ENCODE peak calls at places on chromosomes 12 and 14, in seven cellular contexts. One of them, this sample, is unnamed.

GRCh38 chr12:112808176-112808575 is 16.6 kb downstream of the RPH3A start:
- DNase-seq in lung: no peak
- DNase-seq in AML-193: no peak
- DNase-seq in CD4-positive, alpha-beta T cell: no peak
- DNase-seq in OCI-LY7: no peak
- DNase-seq in activated CD4-positive, CD25-positive, alpha-beta regulatory T cell treated with anti-CD3 and anti-CD28 coated beads, Interleukin-2, amount 50 U/mL, for 72 hours: no peak
- DNase-seq in stimulated activated CD4-positive, alpha-beta T cell treated with anti-CD3 and anti-CD28 coated beads, Interleukin-1b, Interleukin-23, amount 100 ng/mL, for 24 hours: no peak
- DNase-seq in this sample: no peak

GRCh38 chr14:91354221-91354916 is 63.3 kb downstream of the CCDC88C start:
- DNase-seq in OCI-LY7: peak
- DNase-seq in CD4-positive, alpha-beta T cell: no peak
- DNase-seq in stimulated activated CD4-positive, alpha-beta T cell treated with anti-CD3 and anti-CD28 coated beads, Interleukin-1b, Interleukin-23, amount 100 ng/mL, for 24 hours: no peak
- DNase-seq in AML-193: no peak
- DNase-seq in lung: no peak
- DNase-seq in activated CD4-positive, CD25-positive, alpha-beta regulatory T cell treated with anti-CD3 and anti-CD28 coated beads, Interleukin-2, amount 50 U/mL, for 72 hours: no peak
- DNase-seq in this sample: no peak

GRCh38 chr12:45227668-45228067 is 11.8 kb downstream of the ANO6 start:
- DNase-seq in activated CD4-positive, CD25-positive, alpha-beta regulatory T cell treated with anti-CD3 and anti-CD28 coated beads, Interleukin-2, amount 50 U/mL, for 72 hours: no peak
- DNase-seq in stimulated activated CD4-positive, alpha-beta T cell treated with anti-CD3 and anti-CD28 coated beads, Interleukin-1b, Interleukin-23, amount 100 ng/mL, for 24 hours: no peak
- DNase-seq in lung: no peak
- DNase-seq in AML-193: no peak
- DNase-seq in OCI-LY7: no peak
- DNase-seq in CD4-positive, alpha-beta T cell: no peak
- DNase-seq in this sample: no peak

GRCh38 chr14:68552597-68552996 is 240.3 kb downstream of the ZFP36L1 start:
- DNase-seq in AML-193: peak
- DNase-seq in CD4-positive, alpha-beta T cell: no peak
- DNase-seq in OCI-LY7: peak
- DNase-seq in stimulated activated CD4-positive, alpha-beta T cell treated with anti-CD3 and anti-CD28 coated beads, Interleukin-1b, Interleukin-23, amount 100 ng/mL, for 24 hours: no peak
- DNase-seq in lung: no peak
- DNase-seq in activated CD4-positive, CD25-positive, alpha-beta regulatory T cell treated with anti-CD3 and anti-CD28 coated beads, Interleukin-2, amount 50 U/mL, for 72 hours: no peak
- DNase-seq in this sample: peak

GRCh38 chr14:102629700-102630365 is 37.4 kb downstream of the RCOR1 start:
- DNase-seq in OCI-LY7: no peak
- DNase-seq in lung: no peak
- DNase-seq in AML-193: peak
- DNase-seq in activated CD4-positive, CD25-positive, alpha-beta regulatory T cell treated with anti-CD3 and anti-CD28 coated beads, Interleukin-2, amount 50 U/mL, for 72 hours: no peak
- DNase-seq in stimulated activated CD4-positive, alpha-beta T cell treated with anti-CD3 and anti-CD28 coated beads, Interleukin-1b, Interleukin-23, amount 100 ng/mL, for 24 hours: no peak
- DNase-seq in CD4-positive, alpha-beta T cell: no peak
- DNase-seq in this sample: peak

GRCh38 chr12:43453761-43454160 is 98.2 kb downstream of the ADAMTS20 start:
- DNase-seq in lung: no peak
- DNase-seq in stimulated activated CD4-positive, alpha-beta T cell treated with anti-CD3 and anti-CD28 coated beads, Interleukin-1b, Interleukin-23, amount 100 ng/mL, for 24 hours: no peak
- DNase-seq in AML-193: no peak
- DNase-seq in OCI-LY7: no peak
- DNase-seq in CD4-positive, alpha-beta T cell: no peak
- DNase-seq in activated CD4-positive, CD25-positive, alpha-beta regulatory T cell treated with anti-CD3 and anti-CD28 coated beads, Interleukin-2, amount 50 U/mL, for 72 hours: no peak
- DNase-seq in this sample: no peak

GRCh38 chr12:111942557-111942956 is 70.4 kb downstream of the TMEM116 start:
- DNase-seq in activated CD4-positive, CD25-positive, alpha-beta regulatory T cell treated with anti-CD3 and anti-CD28 coated beads, Interleukin-2, amount 50 U/mL, for 72 hours: no peak
- DNase-seq in stimulated activated CD4-positive, alpha-beta T cell treated with anti-CD3 and anti-CD28 coated beads, Interleukin-1b, Interleukin-23, amount 100 ng/mL, for 24 hours: no peak
- DNase-seq in OCI-LY7: no peak
- DNase-seq in lung: no peak
- DNase-seq in CD4-positive, alpha-beta T cell: no peak
- DNase-seq in AML-193: no peak
- DNase-seq in this sample: no peak

GRCh38 chr12:96590970-96591369 is 101.6 kb downstream of the CFAP54 start:
- DNase-seq in stimulated activated CD4-positive, alpha-beta T cell treated with anti-CD3 and anti-CD28 coated beads, Interleukin-1b, Interleukin-23, amount 100 ng/mL, for 24 hours: no peak
- DNase-seq in lung: no peak
- DNase-seq in activated CD4-positive, CD25-positive, alpha-beta regulatory T cell treated with anti-CD3 and anti-CD28 coated beads, Interleukin-2, amount 50 U/mL, for 72 hours: no peak
- DNase-seq in OCI-LY7: no peak
- DNase-seq in AML-193: no peak
- DNase-seq in CD4-positive, alpha-beta T cell: no peak
- DNase-seq in this sample: no peak

GRCh38 chr12:92859650-92860386 is 69.3 kb downstream of the EEA1 start:
- DNase-seq in CD4-positive, alpha-beta T cell: no peak
- DNase-seq in OCI-LY7: no peak
- DNase-seq in stimulated activated CD4-positive, alpha-beta T cell treated with anti-CD3 and anti-CD28 coated beads, Interleukin-1b, Interleukin-23, amount 100 ng/mL, for 24 hours: no peak
- DNase-seq in activated CD4-positive, CD25-positive, alpha-beta regulatory T cell treated with anti-CD3 and anti-CD28 coated beads, Interleukin-2, amount 50 U/mL, for 72 hours: no peak
- DNase-seq in AML-193: no peak
- DNase-seq in lung: no peak
- DNase-seq in this sample: no peak

GRCh38 chr14:61596985-61597384 is 98.3 kb upstream of the HIF1A start:
- DNase-seq in AML-193: no peak
- DNase-seq in CD4-positive, alpha-beta T cell: no peak
- DNase-seq in activated CD4-positive, CD25-positive, alpha-beta regulatory T cell treated with anti-CD3 and anti-CD28 coated beads, Interleukin-2, amount 50 U/mL, for 72 hours: no peak
- DNase-seq in lung: no peak
- DNase-seq in stimulated activated CD4-positive, alpha-beta T cell treated with anti-CD3 and anti-CD28 coated beads, Interleukin-1b, Interleukin-23, amount 100 ng/mL, for 24 hours: no peak
- DNase-seq in OCI-LY7: no peak
- DNase-seq in this sample: no peak

GRCh38 chr12:81296556-81297305 is 218.9 kb downstream of the ACSS3 start:
- DNase-seq in CD4-positive, alpha-beta T cell: no peak
- DNase-seq in stimulated activated CD4-positive, alpha-beta T cell treated with anti-CD3 and anti-CD28 coated beads, Interleukin-1b, Interleukin-23, amount 100 ng/mL, for 24 hours: no peak
- DNase-seq in AML-193: no peak
- DNase-seq in OCI-LY7: no peak
- DNase-seq in lung: no peak
- DNase-seq in activated CD4-positive, CD25-positive, alpha-beta regulatory T cell treated with anti-CD3 and anti-CD28 coated beads, Interleukin-2, amount 50 U/mL, for 72 hours: no peak
- DNase-seq in this sample: no peak

GRCh38 chr12:122867701-122868461 is 28.0 kb downstream of the VPS37B start:
- DNase-seq in AML-193: no peak
- DNase-seq in stimulated activated CD4-positive, alpha-beta T cell treated with anti-CD3 and anti-CD28 coated beads, Interleukin-1b, Interleukin-23, amount 100 ng/mL, for 24 hours: no peak
- DNase-seq in lung: no peak
- DNase-seq in CD4-positive, alpha-beta T cell: peak
- DNase-seq in OCI-LY7: peak
- DNase-seq in activated CD4-positive, CD25-positive, alpha-beta regulatory T cell treated with anti-CD3 and anti-CD28 coated beads, Interleukin-2, amount 50 U/mL, for 72 hours: no peak
- DNase-seq in this sample: peak

GRCh38 chr12:91383106-91383505 is 200.5 kb upstream of the DCN start:
- DNase-seq in AML-193: no peak
- DNase-seq in lung: no peak
- DNase-seq in activated CD4-positive, CD25-positive, alpha-beta regulatory T cell treated with anti-CD3 and anti-CD28 coated beads, Interleukin-2, amount 50 U/mL, for 72 hours: no peak
- DNase-seq in OCI-LY7: no peak
- DNase-seq in stimulated activated CD4-positive, alpha-beta T cell treated with anti-CD3 and anti-CD28 coated beads, Interleukin-1b, Interleukin-23, amount 100 ng/mL, for 24 hours: no peak
- DNase-seq in CD4-positive, alpha-beta T cell: no peak
- DNase-seq in this sample: no peak

GRCh38 chr12:26853303-26854027 is 20.5 kb upstream of the ITPR2 start:
- DNase-seq in stimulated activated CD4-positive, alpha-beta T cell treated with anti-CD3 and anti-CD28 coated beads, Interleukin-1b, Interleukin-23, amount 100 ng/mL, for 24 hours: peak
- DNase-seq in activated CD4-positive, CD25-positive, alpha-beta regulatory T cell treated with anti-CD3 and anti-CD28 coated beads, Interleukin-2, amount 50 U/mL, for 72 hours: peak
- DNase-seq in AML-193: peak
- DNase-seq in CD4-positive, alpha-beta T cell: peak
- DNase-seq in lung: peak
- DNase-seq in OCI-LY7: peak
- DNase-seq in this sample: peak

GRCh38 chr14:68018598-68018997 is 199.0 kb downstream of the RAD51B start:
- DNase-seq in AML-193: no peak
- DNase-seq in stimulated activated CD4-positive, alpha-beta T cell treated with anti-CD3 and anti-CD28 coated beads, Interleukin-1b, Interleukin-23, amount 100 ng/mL, for 24 hours: no peak
- DNase-seq in lung: no peak
- DNase-seq in activated CD4-positive, CD25-positive, alpha-beta regulatory T cell treated with anti-CD3 and anti-CD28 coated beads, Interleukin-2, amount 50 U/mL, for 72 hours: no peak
- DNase-seq in OCI-LY7: no peak
- DNase-seq in CD4-positive, alpha-beta T cell: no peak
- DNase-seq in this sample: no peak

GRCh38 chr12:47808049-47808448 is 11.7 kb downstream of the HDAC7 start:
- DNase-seq in activated CD4-positive, CD25-positive, alpha-beta regulatory T cell treated with anti-CD3 and anti-CD28 coated beads, Interleukin-2, amount 50 U/mL, for 72 hours: peak
- DNase-seq in CD4-positive, alpha-beta T cell: peak
- DNase-seq in lung: peak
- DNase-seq in stimulated activated CD4-positive, alpha-beta T cell treated with anti-CD3 and anti-CD28 coated beads, Interleukin-1b, Interleukin-23, amount 100 ng/mL, for 24 hours: no peak
- DNase-seq in AML-193: peak
- DNase-seq in OCI-LY7: peak
- DNase-seq in this sample: peak

This sample was measured in Kasumi-1.